ENCODE peak calls at places on chromosomes 7 and 10, in six cellular contexts. T is stimulated activated CD8-positive, alpha-beta memory T cell treated with anti-CD3 and anti-CD28 coated beads, Interleukin-7, amount 100 ng/mL, for 1 hour; F is cerebellar cortex; K is EL; D is anterior cingulate cortex; W is lower leg skin. A is an unnamed sample.

GRCh38 chr10:86665218-86665607 is 3.1 kb upstream of the LDB3 start:
- DNase-seq in T (no peak), F (no peak), K (no peak), D (no peak), W (no peak), A (no peak)

GRCh38 chr7:100352984-100353684 is 4.8 kb upstream of the PILRB start:
- DNase-seq in T (no peak), F (no peak), K (no peak), D (no peak), W (no peak), A (no peak)

GRCh38 chr7:75772081-75773077 is at the start of gene CCL26:
- DNase-seq in T (no peak), F (no peak), K (peak; percentile 91), D (no peak), W (peak; percentile 49), A (peak; percentile 91)

GRCh38 chr10:88457680-88458079 is 125.4 kb downstream of the RNLS start:
- DNase-seq in T (no peak), F (no peak), K (no peak), D (no peak), W (no peak), A (no peak)

GRCh38 chr10:11246752-11247467 is 229.2 kb downstream of the CELF2 start:
- DNase-seq in T (no peak), F (no peak), K (no peak), D (no peak), W (no peak), A (no peak)

GRCh38 chr10:47264797-47265281 is 35.2 kb upstream of the GDF10 start:
- DNase-seq in T (peak; percentile 29), F (no peak), K (no peak), D (no peak), W (no peak), A (no peak)

GRCh38 chr7:11212816-11213215 is 239.1 kb downstream of the PHF14 start:
- DNase-seq in T (no peak), F (peak; percentile 16), K (peak; percentile 79), D (no peak), W (no peak), A (peak; percentile 52)

GRCh38 chr10:80164596-80164995 is 32.1 kb downstream of the PLAC9 start:
- DNase-seq in T (no peak), F (no peak), K (no peak), D (no peak), W (no peak), A (no peak)

GRCh38 chr7:134122980-134123379 is 4.2 kb upstream of the LRGUK start:
- DNase-seq in T (no peak), F (no peak), K (no peak), D (no peak), W (no peak), A (no peak)

GRCh38 chr7:13457790-13458189 is 531.7 kb downstream of the ETV1 start:
- DNase-seq in T (no peak), F (no peak), K (no peak), D (no peak), W (no peak), A (no peak)

GRCh38 chr7:98869374-98870070 is at the start of gene TMEM130:
- DNase-seq in T (no peak), F (no peak), K (no peak), D (no peak), W (no peak), A (no peak)

A was measured in HFFc6.